ENCODE peak calls at places on chromosomes 6 and 20, in nine cellular contexts. Y is GM12865, V is neural progenitor cell, W is A673, S is esophagus muscularis mucosa, U is left lung, G is stomach, F is HL-60, X is A549. Z is an unnamed sample.

GRCh38 chr6:135627092-135627715 is 129.7 kb upstream of the AHI1 start:
- DNase-seq in Y (no peak), V (no peak), W (no peak), S (no peak), U (no peak), G (no peak), F (no peak), X (no peak), Z (no peak)

GRCh38 chr20:51284871-51285270 is 257.6 kb downstream of the NFATC2 start:
- DNase-seq in Y (no peak), V (peak), W (no peak), S (no peak), U (no peak), G (no peak), F (no peak), X (no peak), Z (no peak)

GRCh38 chr20:33649201-33649631 is 12.9 kb upstream of the C20orf144 start:
- DNase-seq in Y (no peak), V (no peak), W (no peak), S (no peak), U (no peak), G (peak), F (no peak), X (no peak), Z (no peak)

GRCh38 chr6:136403166-136403980 is 113.7 kb upstream of the BCLAF1 start:
- DNase-seq in Y (no peak), V (no peak), W (peak), S (no peak), U (no peak), G (no peak), F (peak), X (peak), Z (no peak)

GRCh38 chr6:127902933-127903332 is 2.1 kb upstream of the THEMIS start:
- DNase-seq in Y (no peak), V (no peak), W (no peak), S (no peak), U (no peak), G (no peak), F (no peak), X (no peak), Z (no peak)

GRCh38 chr6:21079468-21080048 is 514.0 kb upstream of the SOX4 start:
- DNase-seq in Y (no peak), V (no peak), W (no peak), S (no peak), U (no peak), G (no peak), F (no peak), X (no peak), Z (no peak)

GRCh38 chr6:89350281-89351037 is 2.1 kb downstream of the UBE2J1 start:
- DNase-seq in Y (peak), V (no peak), W (peak), S (no peak), U (no peak), G (no peak), F (peak), X (no peak), Z (no peak)

GRCh38 chr20:53282217-53282955 is 310.2 kb downstream of the TSHZ2 start:
- DNase-seq in Y (no peak), V (peak), W (no peak), S (no peak), U (no peak), G (no peak), F (no peak), X (no peak), Z (no peak)

GRCh38 chr20:57223648-57224489 is 42.6 kb downstream of the BMP7 start:
- DNase-seq in Y (no peak), V (no peak), W (peak), S (no peak), U (no peak), G (no peak), F (no peak), X (no peak), Z (no peak)

GRCh38 chr6:82712826-82713225 is 349.2 kb downstream of the TPBG start:
- DNase-seq in Y (peak), V (no peak), W (no peak), S (no peak), U (no peak), G (no peak), F (no peak), X (no peak), Z (no peak)

GRCh38 chr20:3924304-3925112 is 35.3 kb downstream of the PANK2 start:
- DNase-seq in Y (no peak), V (no peak), W (no peak), S (no peak), U (peak), G (peak), F (peak), X (no peak), Z (no peak)

GRCh38 chr6:137923866-137924616 is 57.0 kb downstream of the TNFAIP3 start:
- DNase-seq in Y (no peak), V (no peak), W (no peak), S (no peak), U (no peak), G (no peak), F (peak), X (no peak), Z (no peak)

GRCh38 chr6:63349401-63349800 is 29.6 kb upstream of the LGSN start:
- DNase-seq in Y (no peak), V (no peak), W (no peak), S (no peak), U (no peak), G (no peak), F (no peak), X (no peak), Z (no peak)

GRCh38 chr20:48904566-48905321 is 16.8 kb upstream of the ARFGEF2 start:
- DNase-seq in Y (peak), V (peak), W (peak), S (peak), U (no peak), G (peak), F (no peak), X (peak), Z (no peak)

GRCh38 chr6:111842891-111843290 is 30.4 kb downstream of the FYN start:
- DNase-seq in Y (no peak), V (peak), W (no peak), S (no peak), U (no peak), G (no peak), F (no peak), X (no peak), Z (no peak)

GRCh38 chr6:150651808-150652473 is 52.3 kb downstream of the PLEKHG1 start:
- DNase-seq in Y (no peak), V (no peak), W (no peak), S (no peak), U (no peak), G (no peak), F (no peak), X (no peak), Z (no peak)

GRCh38 chr20:49385471-49385870 is 97.0 kb downstream of the KCNB1 start:
- DNase-seq in Y (peak), V (peak), W (peak), S (no peak), U (no peak), G (no peak), F (peak), X (peak), Z (no peak)

GRCh38 chr20:43925786-43926185 is 11.1 kb downstream of the TOX2 start:
- DNase-seq in Y (no peak), V (no peak), W (peak), S (no peak), U (no peak), G (no peak), F (no peak), X (no peak), Z (no peak)

DNA sequence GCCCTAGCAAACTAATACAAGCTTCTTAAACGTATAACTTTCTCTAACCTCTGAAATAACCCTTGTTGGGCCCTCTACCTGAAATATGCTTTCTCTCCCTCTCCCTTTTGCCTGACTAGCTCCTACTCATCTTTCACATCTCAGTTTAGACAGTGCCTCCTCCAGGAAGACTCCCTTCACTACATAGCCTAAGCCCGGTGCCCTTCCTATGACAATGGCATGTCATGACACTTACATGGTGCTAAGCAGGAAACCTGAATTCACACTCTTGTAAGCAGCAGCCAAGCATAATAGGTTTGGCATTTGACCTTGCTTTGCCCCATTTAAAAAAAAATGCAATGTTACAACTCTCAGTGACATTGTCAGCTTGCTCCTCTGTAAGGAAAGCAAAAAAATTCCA is 33.1 kb upstream of the FBXL4 start:
- DNase-seq in Y (peak), V (peak), W (peak), S (no peak), U (no peak), G (no peak), F (no peak), X (peak), Z (no peak)
- TF ChIP-seq CTCF in Y (no peak), V (peak), W (peak), S (no peak), U (no peak), G (no peak), F (no peak), X (no peak), Z (no peak)

GRCh38 chr6:7672066-7673062 is 53.5 kb upstream of the BMP6 start:
- DNase-seq in Y (no peak), V (no peak), W (no peak), S (no peak), U (no peak), G (no peak), F (no peak), X (no peak), Z (no peak)
- H3K4me3 ChIP-seq in Y (no peak), V (peak), W (no peak), S (peak), U (no peak), G (no peak), F (no peak), X (no peak), Z (no peak)

GRCh38 chr6:36605560-36606391 is 11.6 kb downstream of the SRSF3 start:
- DNase-seq in Y (no peak), V (no peak), W (no peak), S (no peak), U (no peak), G (no peak), F (no peak), X (no peak), Z (no peak)
- TF ChIP-seq CTCF in Y (peak), V (no peak), W (no peak), S (peak), U (no peak), G (no peak), F (no peak), X (no peak), Z (peak)

GRCh38 chr6:148563066-148563465 is 183.8 kb upstream of the UST start:
- DNase-seq in Y (no peak), V (no peak), W (no peak), S (peak), U (no peak), G (no peak), F (no peak), X (no peak), Z (no peak)

GRCh38 chr6:148559848-148560433 is 186.9 kb upstream of the UST start:
- DNase-seq in Y (peak), V (peak), W (peak), S (peak), U (peak), G (peak), F (peak), X (peak), Z (no peak)

GRCh38 chr6:148557796-148558457 is 188.9 kb upstream of the UST start:
- DNase-seq in Y (no peak), V (no peak), W (peak), S (no peak), U (no peak), G (no peak), F (peak), X (no peak), Z (no peak)

GRCh38 chr6:148564494-148564893 is 182.3 kb upstream of the UST start:
- DNase-seq in Y (no peak), V (no peak), W (no peak), S (no peak), U (no peak), G (no peak), F (no peak), X (no peak), Z (no peak)

DNA sequence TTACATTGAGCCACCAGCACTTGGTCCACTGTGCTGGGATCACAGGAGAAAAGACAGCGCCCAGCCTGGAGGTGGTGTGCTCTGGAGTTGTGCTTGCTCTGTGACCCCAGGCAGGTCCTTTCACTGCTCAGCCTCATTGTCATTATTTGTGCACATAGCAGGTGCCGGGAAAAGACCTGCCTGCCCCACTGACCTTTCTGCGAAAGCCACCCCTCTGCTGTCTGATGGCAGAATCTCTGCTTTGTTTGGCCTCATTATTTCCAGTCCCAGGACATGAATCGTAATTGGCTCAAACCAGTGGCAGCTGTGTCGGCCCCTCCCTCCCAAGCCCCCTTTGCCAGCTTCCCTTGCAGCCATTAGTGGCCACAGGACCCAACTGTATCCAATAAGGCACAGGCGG is 185.2 kb upstream of the UST start:
- DNase-seq in Y (no peak), V (no peak), W (no peak), S (peak), U (no peak), G (no peak), F (no peak), X (no peak), Z (no peak)
- H3K4me3 ChIP-seq in Y (no peak), V (no peak), W (no peak), S (no peak), U (no peak), G (no peak), F (no peak), X (no peak), Z (no peak)

GRCh38 chr6:158660331-158660730 is 10.5 kb downstream of the SYTL3 start:
- DNase-seq in Y (peak), V (peak), W (no peak), S (no peak), U (no peak), G (peak), F (no peak), X (peak), Z (no peak)
- TF ChIP-seq CTCF in Y (peak), V (peak), W (peak), S (peak), U (peak), G (peak), F (peak), X (peak), Z (peak)

Z was measured in GM12864.